ENCODE peak calls at places on chromosomes 13 and 19, in ten cellular contexts. P is NB4, Q is epithelial cell of esophagus, M is HepG2, K is AG09319, E is neural crest cell, S is mucosa of descending colon, A is endothelial cell, G is progenitor cell of endocrine pancreas, B is colonic mucosa. U is an unnamed sample.

GRCh38 chr19:33449799-33450198 is 71.8 kb downstream of the PEPD start:
- DNase-seq in P (no peak), Q (no peak), M (no peak), K (no peak), E (no peak), S (no peak), A (no peak), G (no peak), B (no peak), U (no peak)

GRCh38 chr19:2070436-2070827 is 19.4 kb upstream of the MKNK2 start:
- DNase-seq in P (no peak), Q (no peak), M (no peak), K (no peak), E (no peak), S (peak), A (no peak), G (no peak), B (peak), U (no peak)

GRCh38 chr13:46211116-46211515 is 612 bp upstream of the LRRC63 start:
- DNase-seq in P (peak), Q (peak), M (no peak), K (no peak), E (no peak), S (peak), A (no peak), G (no peak), B (no peak), U (no peak)

GRCh38 chr13:112343591-112343990 is 32.6 kb upstream of the SPACA7 start:
- DNase-seq in P (no peak), Q (no peak), M (no peak), K (no peak), E (no peak), S (no peak), A (no peak), G (no peak), B (no peak), U (no peak)

GRCh38 chr13:110411316-110412105 is 104.4 kb downstream of the COL4A2 start:
- DNase-seq in P (no peak), Q (no peak), M (no peak), K (no peak), E (no peak), S (no peak), A (no peak), G (no peak), B (no peak), U (no peak)

GRCh38 chr19:9295411-9295849 is 14.2 kb downstream of the ZNF699 start:
- DNase-seq in P (no peak), Q (no peak), M (no peak), K (no peak), E (no peak), S (no peak), A (no peak), G (no peak), B (no peak), U (no peak)

GRCh38 chr13:95564948-95565347 is 12.4 kb downstream of the CLDN10 start:
- DNase-seq in P (peak), Q (peak), M (no peak), K (no peak), E (no peak), S (no peak), A (no peak), G (no peak), B (no peak), U (no peak)

GRCh38 chr19:32896516-32897214 is 27.1 kb upstream of the SLC7A9 start:
- DNase-seq in P (no peak), Q (no peak), M (no peak), K (peak), E (no peak), S (no peak), A (no peak), G (no peak), B (no peak), U (no peak)

GRCh38 chr19:13880059-13880672 is 3.2 kb downstream of the NANOS3 start:
- DNase-seq in P (peak), Q (peak), M (peak), K (peak), E (peak), S (peak), A (peak), G (peak), B (peak), U (peak)

GRCh38 chr13:19633340-19634128 is at the start of gene MPHOSPH8:
- DNase-seq in P (peak), Q (peak), M (peak), K (peak), E (peak), S (peak), A (peak), G (peak), B (peak), U (peak)

GRCh38 chr13:51269039-51269438 is 46.8 kb downstream of the FAM124A start:
- DNase-seq in P (no peak), Q (no peak), M (no peak), K (no peak), E (no peak), S (no peak), A (no peak), G (no peak), B (no peak), U (no peak)

GRCh38 chr19:42370068-42370520 is 20.0 kb downstream of the CNFN start:
- DNase-seq in P (no peak), Q (no peak), M (no peak), K (no peak), E (no peak), S (no peak), A (no peak), G (no peak), B (no peak), U (no peak)
- TF ChIP-seq CTCF in P (no peak), Q (no peak), M (no peak), K (no peak), E (no peak), S (no peak), A (no peak), G (no peak), B (no peak), U (no peak)

GRCh38 chr13:49165798-49166752 is 54.1 kb upstream of the MLNR start:
- DNase-seq in P (peak), Q (no peak), M (no peak), K (no peak), E (no peak), S (no peak), A (no peak), G (no peak), B (no peak), U (no peak)
- TF ChIP-seq CTCF in P (no peak), Q (no peak), M (no peak), K (no peak), E (no peak), S (no peak), A (no peak), G (no peak), B (no peak), U (no peak)

DNA sequence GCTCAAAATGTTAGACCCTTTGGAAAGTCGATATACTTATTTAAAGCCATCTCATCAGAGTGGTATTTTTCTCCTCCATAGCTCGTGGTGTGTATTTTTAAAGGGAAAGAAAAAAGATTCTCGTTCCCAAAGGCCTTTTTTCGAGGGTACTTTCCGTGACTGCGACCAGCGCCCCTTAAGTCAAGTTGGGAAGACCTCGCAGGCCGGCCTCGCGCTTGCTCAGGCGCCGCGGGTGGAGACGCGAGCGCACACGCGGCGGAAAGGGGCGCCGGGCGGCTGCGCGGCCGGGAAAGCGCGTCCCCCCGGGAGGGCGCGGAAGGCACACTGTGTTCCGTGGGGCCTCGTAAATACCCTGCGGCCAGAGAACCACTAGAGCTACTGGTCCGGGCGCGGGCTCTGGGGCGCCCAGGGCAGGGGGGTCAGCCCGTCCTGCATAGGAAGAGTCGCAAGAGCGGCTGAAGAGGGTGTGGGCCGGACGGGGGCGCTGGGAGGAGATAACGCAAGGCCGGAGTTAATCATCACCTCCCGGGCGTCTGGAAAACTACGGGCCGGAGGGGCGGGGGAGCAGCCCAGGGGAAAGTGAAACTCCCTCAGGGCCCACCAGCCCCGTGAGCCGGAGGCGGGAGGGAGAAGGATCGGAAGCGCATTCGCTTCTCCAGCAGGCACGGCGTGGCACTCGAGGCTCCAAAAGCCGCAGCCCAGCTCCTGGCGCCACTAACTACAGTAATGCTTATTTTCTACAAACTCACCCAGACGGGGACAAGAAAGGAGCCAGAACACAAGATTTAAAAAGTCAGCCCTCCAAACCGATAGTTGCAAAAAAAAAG is 1.2 kb upstream of the WBP4 start:
- DNase-seq in P (peak), Q (peak), M (peak), K (peak), E (peak), S (peak), A (peak), G (peak), B (peak), U (peak)
- TF ChIP-seq CTCF in P (peak), Q (peak), M (peak), K (peak), E (peak), S (no peak), A (no peak), G (peak), B (no peak), U (no peak)

GRCh38 chr13:60379837-60380236 is 17.2 kb upstream of the TDRD3 start:
- DNase-seq in P (no peak), Q (no peak), M (no peak), K (no peak), E (no peak), S (no peak), A (no peak), G (no peak), B (no peak), U (no peak)
- TF ChIP-seq CTCF in P (no peak), Q (no peak), M (no peak), K (no peak), E (peak), S (no peak), A (no peak), G (peak), B (no peak), U (no peak)

GRCh38 chr19:7197760-7198696 is 96.2 kb downstream of the INSR start:
- DNase-seq in P (peak), Q (peak), M (peak), K (peak), E (peak), S (peak), A (peak), G (peak), B (peak), U (peak)
- TF ChIP-seq CTCF in P (no peak), Q (no peak), M (peak), K (peak), E (peak), S (no peak), A (peak), G (peak), B (no peak), U (no peak)

DNA sequence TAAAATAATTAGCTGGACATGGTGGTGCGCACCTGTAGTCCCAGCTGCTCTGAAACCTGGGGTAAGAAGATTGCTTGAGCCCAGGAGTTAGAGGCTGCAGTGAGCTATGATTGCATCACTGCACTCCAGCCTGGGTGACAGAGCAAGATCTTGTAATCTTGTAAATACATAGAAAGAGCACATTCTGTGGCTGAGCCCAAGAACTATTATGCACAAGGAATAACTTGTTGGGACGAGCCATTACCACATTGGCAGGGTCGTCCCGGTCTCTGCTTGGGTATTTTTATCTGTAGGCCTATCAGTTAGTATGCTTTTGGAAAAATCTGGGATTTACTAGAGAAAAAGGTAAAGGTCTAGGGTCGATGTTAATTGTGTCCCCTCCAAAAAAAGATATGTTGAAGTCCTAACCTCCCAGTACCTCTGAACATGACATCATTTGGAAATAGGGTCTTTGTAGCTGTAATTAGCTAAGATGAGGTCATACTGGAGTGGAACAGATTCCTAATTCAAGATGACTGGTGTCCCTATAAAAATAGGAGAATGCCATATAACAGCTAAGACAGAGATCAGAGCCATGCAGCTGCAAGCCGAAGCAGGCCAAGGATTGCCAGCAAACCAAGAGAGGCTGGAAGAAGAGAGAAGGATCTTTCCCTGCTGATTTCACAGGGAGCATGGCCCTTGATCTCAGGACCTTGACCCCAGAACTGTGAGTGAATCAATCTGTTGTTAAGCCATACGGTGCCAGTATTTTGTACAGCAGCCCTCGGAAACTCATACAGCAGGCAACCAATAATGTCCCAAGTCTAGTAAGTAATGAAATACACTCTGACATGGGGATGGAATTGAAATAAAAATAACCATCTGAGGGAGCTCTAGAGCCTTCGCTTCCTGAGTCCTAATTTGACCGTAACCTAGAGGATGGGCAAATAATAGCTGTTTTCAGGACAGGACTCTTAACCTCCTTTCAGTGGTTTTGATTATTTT is 77.0 kb downstream of the TM9SF2 start:
- DNase-seq in P (peak), Q (no peak), M (peak), K (no peak), E (peak), S (no peak), A (no peak), G (no peak), B (no peak), U (no peak)
- TF ChIP-seq CTCF in P (peak), Q (peak), M (peak), K (peak), E (peak), S (no peak), A (no peak), G (no peak), B (no peak), U (no peak)

GRCh38 chr19:45469132-45469834 is 1.5 kb downstream of the FOSB start:
- DNase-seq in P (peak), Q (peak), M (peak), K (peak), E (peak), S (peak), A (peak), G (peak), B (peak), U (peak)
- TF ChIP-seq CTCF in P (no peak), Q (no peak), M (peak), K (no peak), E (no peak), S (no peak), A (no peak), G (no peak), B (no peak), U (no peak)

GRCh38 chr13:39601636-39602035 is 1.4 kb downstream of the LHFPL6 start:
- DNase-seq in P (no peak), Q (no peak), M (no peak), K (no peak), E (no peak), S (no peak), A (no peak), G (no peak), B (no peak), U (no peak)

GRCh38 chr13:39599842-39600241 is 3.2 kb downstream of the LHFPL6 start:
- DNase-seq in P (no peak), Q (no peak), M (no peak), K (no peak), E (no peak), S (no peak), A (no peak), G (no peak), B (no peak), U (no peak)

GRCh38 chr13:39602277-39602613 is 748 bp downstream of the LHFPL6 start:
- DNase-seq in P (peak), Q (no peak), M (no peak), K (no peak), E (no peak), S (no peak), A (no peak), G (no peak), B (no peak), U (no peak)

GRCh38 chr13:39602614-39603366 is at the start of gene LHFPL6:
- DNase-seq in P (peak), Q (peak), M (peak), K (peak), E (peak), S (peak), A (peak), G (peak), B (peak), U (peak)

DNA sequence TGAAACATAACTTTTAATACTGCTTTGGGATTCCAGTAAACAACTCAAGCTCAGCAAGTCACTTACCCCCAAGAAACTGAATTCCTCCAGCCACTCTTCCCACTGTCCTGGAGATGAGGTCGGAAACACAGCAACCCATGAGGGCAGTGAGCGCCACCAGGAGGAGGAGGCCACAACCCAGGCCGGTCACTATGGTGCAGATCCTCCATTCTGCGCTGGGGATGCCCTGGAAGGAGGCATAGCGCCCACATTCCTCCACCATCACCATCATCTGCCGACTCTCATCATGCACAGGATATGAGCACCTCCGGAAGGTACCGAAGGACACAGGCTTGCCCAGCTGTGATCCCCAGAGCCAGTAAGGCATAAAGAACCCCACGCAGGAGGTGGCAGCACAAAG is 2.2 kb downstream of the LHFPL6 start:
- DNase-seq in P (no peak), Q (no peak), M (no peak), K (no peak), E (peak), S (no peak), A (peak), G (no peak), B (no peak), U (no peak)
- TF ChIP-seq CTCF in P (no peak), Q (no peak), M (peak), K (peak), E (peak), S (no peak), A (no peak), G (no peak), B (no peak), U (no peak)

DNA sequence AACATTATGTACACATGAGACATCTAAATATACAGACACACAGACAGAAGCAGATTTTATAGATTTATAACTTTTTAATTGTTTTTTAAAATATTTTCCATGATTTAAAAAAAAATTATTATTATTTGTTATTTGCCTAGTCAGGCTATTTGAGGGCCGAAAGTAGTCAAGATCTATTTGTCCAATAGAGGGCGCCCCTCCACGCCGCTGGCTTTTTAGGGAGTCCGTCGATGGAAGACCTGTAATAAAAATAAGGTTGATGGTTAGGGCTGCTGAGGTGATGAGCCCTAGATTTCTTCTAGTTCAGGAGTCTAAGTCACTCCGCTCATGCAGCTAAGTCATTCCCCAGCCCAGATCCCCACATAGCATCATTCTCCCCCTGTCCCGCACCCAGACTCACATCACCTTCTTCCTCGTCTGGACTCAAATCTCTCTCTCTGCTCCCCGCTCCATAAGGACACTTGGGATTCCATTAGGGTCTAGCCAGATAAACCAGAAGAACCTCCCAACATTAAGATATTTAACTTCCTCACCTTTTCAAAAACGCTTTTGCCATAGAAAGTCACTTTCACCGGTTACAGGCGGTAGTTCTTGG is 33.9 kb upstream of the CEACAM21 start:
- DNase-seq in P (peak), Q (peak), M (peak), K (no peak), E (peak), S (peak), A (peak), G (no peak), B (peak), U (peak)
- TF ChIP-seq CTCF in P (peak), Q (peak), M (peak), K (peak), E (peak), S (peak), A (peak), G (peak), B (peak), U (peak)

GRCh38 chr13:113603116-113603710 is 18.7 kb downstream of the TFDP1 start:
- DNase-seq in P (no peak), Q (no peak), M (no peak), K (no peak), E (no peak), S (no peak), A (no peak), G (no peak), B (no peak), U (no peak)
- TF ChIP-seq CTCF in P (no peak), Q (no peak), M (no peak), K (no peak), E (no peak), S (no peak), A (no peak), G (no peak), B (no peak), U (no peak)